ENCODE peak calls at places on chromosome 11, in five cellular contexts. S, J, Y, V and P are unnamed samples. For H3K4me1 and H3K9me3, the result is how much of the 10 kb centered on the place peaks cover.

GRCh38 chr11:104104201-104104600 is 59.7 kb downstream of the PDGFD start:
- DNase-seq in S (no peak), J (no peak), Y (no peak), V (no peak), P (no peak)

GRCh38 chr11:88337342-88338222 is at the start of gene CTSC:
- DNase-seq in S (peak), J (peak), Y (peak), V (peak), P (peak)

GRCh38 chr11:123640677-123641494 is 13.5 kb downstream of the SCN3B start:
- DNase-seq in S (peak), J (no peak), Y (peak), V (peak), P (no peak)

GRCh38 chr11:69403556-69404215 is 77.8 kb upstream of the LINC01488 start:
- DNase-seq in S (no peak), J (no peak), Y (peak), V (peak), P (no peak)

GRCh38 chr11:11414996-11415395 is 61.9 kb upstream of the CSNK2A3 start:
- DNase-seq in S (no peak), J (no peak), Y (no peak), V (no peak), P (no peak)

GRCh38 chr11:61760946-61761345 is 8.5 kb downstream of the MYRF start:
- DNase-seq in S (no peak), J (no peak), Y (no peak), V (no peak), P (no peak)

GRCh38 chr11:32045456-32045855 is 45.4 kb upstream of the RCN1 start:
- DNase-seq in S (no peak), J (no peak), Y (no peak), V (no peak), P (no peak)

GRCh38 chr11:47213985-47214564 is 699 bp upstream of the DDB2 start:
- DNase-seq in S (peak), J (peak), Y (peak), V (peak), P (peak)

GRCh38 chr11:95289378-95289777 is 58.4 kb upstream of the SESN3 start:
- DNase-seq in S (no peak), J (peak), Y (peak), V (no peak), P (no peak)

GRCh38 chr11:71473793-71474080 is 20.7 kb downstream of the NADSYN1 start:
- DNase-seq in S (no peak), J (no peak), Y (no peak), V (no peak), P (peak)

GRCh38 chr11:75492181-75492820 is 33.4 kb downstream of the GDPD5 start:
- DNase-seq in S (no peak), J (no peak), Y (peak), V (no peak), P (no peak)

GRCh38 chr11:9004310-9004945 is 627 bp upstream of the NRIP3 start:
- DNase-seq in S (peak), J (no peak), Y (no peak), V (no peak), P (no peak)

GRCh38 chr11:32006799-32007388 is 84.0 kb upstream of the RCN1 start:
- DNase-seq in S (no peak), J (peak), Y (peak), V (peak), P (no peak)

GRCh38 chr11:75434051-75434450 is 1.0 kb upstream of the KLHL35 start:
- DNase-seq in S (no peak), J (no peak), Y (no peak), V (no peak), P (no peak)

GRCh38 chr11:44634401-44635281 is 69.2 kb downstream of the CD82 start:
- DNase-seq in S (peak), J (peak), Y (peak), V (peak), P (peak)

GRCh38 chr11:117199061-117199915 is at the start of gene TAGLN:
- DNase-seq in S (peak), J (no peak), Y (peak), V (peak), P (peak)

GRCh38 chr11:118641463-118642019 is 34.1 kb downstream of the PHLDB1 start:
- DNase-seq in S (no peak), J (no peak), Y (peak), V (no peak), P (no peak)

GRCh38 chr11:45658292-45658991 is 7.0 kb downstream of the CHST1 start:
- DNase-seq in S (peak), J (no peak), Y (no peak), V (peak), P (peak)

GRCh38 chr11:10197091-10197490 is 96.9 kb downstream of the SBF2 start:
- DNase-seq in S (no peak), J (no peak), Y (peak), V (peak), P (no peak)

GRCh38 chr11:96254087-96254486 is 88.9 kb downstream of the MAML2 start:
- DNase-seq in S (peak), J (no peak), Y (no peak), V (no peak), P (no peak)

GRCh38 chr11:2525941-2526807 is 81.4 kb downstream of the KCNQ1 start:
- DNase-seq in S (no peak), J (no peak), Y (no peak), V (no peak), P (peak)

GRCh38 chr11:15941206-15941770 is 415.1 kb downstream of the SOX6 start:
- DNase-seq in S (no peak), J (no peak), Y (no peak), V (no peak), P (no peak)

GRCh38 chr11:80462211-80462610 is 1021.4 kb upstream of the TENM4 start:
- DNase-seq in S (no peak), J (no peak), Y (peak), V (peak), P (no peak)

GRCh38 chr11:34585870-34586654 is 34.8 kb upstream of the EHF start:
- DNase-seq in S (no peak), J (peak), Y (peak), V (peak), P (no peak)

GRCh38 chr11:61694971-61695706 is 14.9 kb downstream of the DAGLA start:
- DNase-seq in S (peak), J (no peak), Y (peak), V (no peak), P (no peak)

GRCh38 chr11:113540416-113541330 is 65.5 kb upstream of the DRD2 start:
- DNase-seq in S (no peak), J (no peak), Y (no peak), V (no peak), P (no peak)

GRCh38 chr11:124970925-124971324 is 16.9 kb downstream of the CCDC15 start:
- DNase-seq in S (no peak), J (peak), Y (peak), V (peak), P (no peak)

GRCh38 chr11:75337195-75337654 is 14.2 kb downstream of the ARRB1 start:
- DNase-seq in S (peak), J (no peak), Y (peak), V (no peak), P (no peak)

GRCh38 chr11:114321621-114322257 is 25.5 kb downstream of the NNMT start:
- DNase-seq in S (peak), J (no peak), Y (peak), V (peak), P (no peak)

GRCh38 chr11:65539401-65540289 is 14.8 kb downstream of the SCYL1 start:
- DNase-seq in S (peak), J (peak), Y (peak), V (no peak), P (no peak)

GRCh38 chr11:132402056-132402684 is 1031.8 kb downstream of the NTM start:
- DNase-seq in S (peak), J (no peak), Y (peak), V (peak), P (peak)

GRCh38 chr11:36161572-36161971 is 127.7 kb downstream of the COMMD9 start:
- DNase-seq in S (no peak), J (no peak), Y (no peak), V (no peak), P (no peak)

GRCh38 chr11:69609351-69609750 is 31.6 kb upstream of the CCND1 start:
- DNase-seq in S (no peak), J (no peak), Y (peak), V (no peak), P (no peak)

GRCh38 chr11:10302744-10303557 is 1.9 kb upstream of the ADM start:
- DNase-seq in S (peak), J (no peak), Y (peak), V (peak), P (peak)

GRCh38 chr11:95378789-95379188 is 147.8 kb upstream of the SESN3 start:
- DNase-seq in S (no peak), J (no peak), Y (no peak), V (no peak), P (no peak)

GRCh38 chr11:107430525-107430924 is 27.1 kb downstream of the CWF19L2 start:
- DNase-seq in S (no peak), J (no peak), Y (no peak), V (no peak), P (no peak)

DNA sequence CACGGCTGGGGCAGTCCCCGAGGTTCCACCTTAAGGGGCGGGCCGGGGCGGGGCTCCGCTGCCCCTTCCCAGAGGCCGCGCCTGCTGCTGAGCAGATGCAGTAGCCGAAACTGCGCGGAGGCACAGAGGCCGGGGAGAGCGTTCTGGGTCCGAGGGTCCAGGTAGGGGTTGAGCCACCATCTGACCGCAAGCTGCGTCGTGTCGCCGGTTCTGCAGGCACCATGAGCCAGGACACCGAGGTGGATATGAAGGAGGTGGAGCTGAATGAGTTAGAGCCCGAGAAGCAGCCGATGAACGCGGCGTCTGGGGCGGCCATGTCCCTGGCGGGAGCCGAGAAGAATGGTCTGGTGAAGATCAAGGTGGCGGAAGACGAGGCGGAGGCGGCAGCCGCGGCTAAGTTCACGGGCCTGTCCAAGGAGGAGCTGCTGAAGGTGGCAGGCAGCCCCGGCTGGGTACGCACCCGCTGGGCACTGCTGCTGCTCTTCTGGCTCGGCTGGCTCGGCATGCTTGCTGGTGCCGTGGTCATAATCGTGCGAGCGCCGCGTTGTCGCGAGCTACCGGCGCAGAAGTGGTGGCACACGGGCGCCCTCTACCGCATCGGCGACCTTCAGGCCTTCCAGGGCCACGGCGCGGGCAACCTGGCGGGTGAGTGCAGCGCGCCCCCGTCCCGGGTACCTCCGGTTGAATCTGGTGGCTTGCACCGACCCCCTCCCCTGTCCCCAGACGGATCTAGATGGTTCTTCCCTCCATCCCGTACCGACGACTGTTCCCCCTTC is at the start of gene SLC3A2:
- DNase-seq in S (peak), J (peak), Y (peak), V (peak), P (peak)
- H3K4me3 ChIP-seq in S (peak), J (peak), Y (peak), V (peak), P (peak)

DNA sequence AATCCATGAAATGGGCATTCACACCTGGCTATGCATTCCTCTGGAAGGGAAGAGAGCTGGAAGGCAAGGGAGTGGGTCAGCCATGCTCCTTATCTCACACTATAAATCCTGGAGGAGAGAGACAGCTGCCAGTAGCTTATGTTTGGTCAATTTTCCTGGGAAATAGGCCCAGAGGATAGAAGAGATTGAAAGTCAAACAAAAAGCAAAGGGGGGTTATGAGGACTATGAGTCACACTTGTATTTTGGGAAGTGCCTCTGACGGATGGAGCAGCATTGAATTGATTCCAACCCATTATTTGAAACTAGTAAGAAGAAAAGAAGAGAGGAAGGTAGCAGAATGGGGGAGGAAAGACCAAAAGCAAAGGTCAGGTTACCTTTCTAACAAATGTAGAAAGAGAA is 25.0 kb downstream of the SNX19 start:
- DNase-seq in S (no peak), J (no peak), Y (peak), V (peak), P (no peak)
- H3K4me1 ChIP-seq in S (under half), J (under half), Y (under half), V (under half), P (under half)

GRCh38 chr11:97620012-97620411 is 1230.2 kb downstream of the JRKL start:
- DNase-seq in S (no peak), J (no peak), Y (no peak), V (no peak), P (no peak)
- H3K9me3 ChIP-seq in S (under half), J (under half), Y (under half), V (under half), P (under half)

DNA sequence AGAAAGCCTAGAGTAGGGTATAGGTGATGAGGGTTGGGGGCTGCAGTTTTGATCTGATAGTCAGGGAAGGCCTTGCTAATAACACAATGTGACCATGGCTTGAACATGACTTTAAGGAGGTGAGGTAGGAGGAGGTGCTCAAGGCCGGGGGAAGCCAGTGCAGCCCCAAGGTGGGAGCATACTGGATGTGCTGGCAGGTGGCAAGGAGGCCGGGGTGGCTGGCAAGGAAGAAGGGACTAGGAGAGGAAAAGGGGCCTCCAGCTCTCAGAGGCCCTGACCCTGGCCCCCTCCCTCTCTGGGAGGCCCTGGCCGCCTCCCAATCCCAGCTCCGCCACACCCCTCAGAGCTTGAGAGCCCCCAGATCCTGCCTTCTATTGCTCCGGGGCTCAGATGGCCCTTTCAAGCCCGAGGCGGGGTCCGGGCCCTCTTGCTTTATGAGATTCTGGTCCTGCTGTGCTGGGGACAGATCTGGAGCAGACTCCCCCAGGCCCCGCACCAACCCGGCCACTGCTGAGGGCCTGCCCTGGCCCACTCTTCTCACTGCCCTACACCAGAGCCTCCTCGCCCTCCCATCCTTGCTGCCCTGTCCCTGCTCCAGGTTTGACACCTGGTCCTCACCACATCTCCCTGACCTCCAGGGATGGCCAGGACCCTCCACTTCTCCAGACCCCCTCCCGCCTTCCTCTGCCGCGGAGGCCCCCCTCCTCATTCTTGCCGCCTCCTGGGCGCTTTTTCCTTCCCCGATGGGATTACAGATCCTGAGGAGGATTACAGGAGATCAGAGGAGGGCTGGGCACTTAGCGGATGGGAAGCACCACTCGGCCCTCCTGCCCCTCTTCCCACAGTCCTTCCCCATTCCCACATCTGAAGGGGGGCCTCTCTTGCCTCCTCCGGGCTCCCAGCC is 1.8 kb downstream of the PITPNM1 start:
- DNase-seq in S (no peak), J (no peak), Y (no peak), V (no peak), P (no peak)
- H3K4me3 ChIP-seq in S (peak), J (peak), Y (peak), V (peak), P (no peak)

GRCh38 chr11:108608548-108608947 is 15.0 kb upstream of the EXPH5 start:
- DNase-seq in S (no peak), J (no peak), Y (no peak), V (no peak), P (no peak)
- H3K4me1 ChIP-seq in S (under half), J (under half), Y (under half), V (under half), P (under half)